ENCODE peak calls at places on chromosomes 16 and 17, in nine cellular contexts. X is AG09319, F is HFFc6, J is mucosa of descending colon, T is breast epithelium, R is dorsolateral prefrontal cortex, D is AG09309, M is GM06990, I is retinal pigment epithelial cell. U is an unnamed sample.

GRCh38 chr17:35046740-35047283 is 16.7 kb downstream of the RFFL start:
- DNase-seq in X (no peak), F (no peak), J (no peak), T (no peak), R (no peak), D (no peak), M (peak; percentile 50), I (peak; percentile 38), U (no peak)

GRCh38 chr16:1532771-1533170 is 695 bp upstream of the TMEM204 start:
- DNase-seq in X (no peak), F (no peak), J (peak; percentile 46), T (no peak), R (no peak), D (no peak), M (no peak), I (no peak), U (no peak)

GRCh38 chr17:69533481-69534234 is 119.2 kb downstream of the MAP2K6 start:
- DNase-seq in X (no peak), F (no peak), J (no peak), T (no peak), R (no peak), D (no peak), M (no peak), I (no peak), U (no peak)

GRCh38 chr16:82199209-82199608 is 29.2 kb upstream of the MPHOSPH6 start:
- DNase-seq in X (no peak), F (no peak), J (no peak), T (no peak), R (no peak), D (no peak), M (no peak), I (no peak), U (no peak)

GRCh38 chr17:67200727-67201301 is 44.2 kb downstream of the HELZ start:
- DNase-seq in X (no peak), F (no peak), J (no peak), T (no peak), R (no peak), D (no peak), M (peak; percentile 6), I (no peak), U (no peak)

GRCh38 chr17:77349976-77350830 is 209.4 kb downstream of the SEC14L1 start:
- DNase-seq in X (no peak), F (peak; percentile 85), J (no peak), T (no peak), R (no peak), D (no peak), M (no peak), I (no peak), U (no peak)

GRCh38 chr17:3983945-3984484 is 19.8 kb upstream of the ATP2A3 start:
- DNase-seq in X (no peak), F (no peak), J (no peak), T (no peak), R (no peak), D (no peak), M (no peak), I (no peak), U (no peak)

GRCh38 chr17:39209317-39210092 is 9.4 kb downstream of the RPL19 start:
- DNase-seq in X (no peak), F (peak; percentile 49), J (peak; percentile 81), T (peak; percentile 89), R (peak; percentile 72), D (no peak), M (peak; percentile 54), I (no peak), U (peak; percentile 43)

GRCh38 chr17:41547921-41548843 is 20.1 kb upstream of the KRT19 start:
- DNase-seq in X (peak; percentile 92), F (peak; percentile 98), J (peak; percentile 86), T (peak; percentile 96), R (peak; percentile 75), D (peak; percentile 96), M (no peak), I (peak; percentile 99), U (no peak)

GRCh38 chr16:66641387-66641786 is 36.9 kb downstream of the CMTM3 start:
- DNase-seq in X (no peak), F (no peak), J (no peak), T (no peak), R (no peak), D (no peak), M (no peak), I (no peak), U (no peak)

GRCh38 chr16:1108299-1109252 is 12.5 kb upstream of the C1QTNF8 start:
- DNase-seq in X (peak; percentile 3), F (no peak), J (no peak), T (peak; percentile 25), R (no peak), D (peak; percentile 8), M (no peak), I (no peak), U (peak; percentile 42)

GRCh38 chr16:85675528-85675927 is 13.2 kb downstream of the GINS2 start:
- DNase-seq in X (no peak), F (peak; percentile 27), J (no peak), T (no peak), R (no peak), D (no peak), M (no peak), I (no peak), U (no peak)

GRCh38 chr16:73530529-73530928 is 482.6 kb upstream of the ZFHX3 start:
- DNase-seq in X (no peak), F (no peak), J (no peak), T (no peak), R (no peak), D (no peak), M (no peak), I (no peak), U (peak; percentile 40)

GRCh38 chr17:28344011-28344410 is 8.4 kb downstream of the TNFAIP1 start:
- DNase-seq in X (no peak), F (no peak), J (no peak), T (no peak), R (no peak), D (no peak), M (no peak), I (no peak), U (no peak)

GRCh38 chr17:30299000-30299399 is 7.3 kb upstream of the BLMH start:
- DNase-seq in X (no peak), F (no peak), J (no peak), T (no peak), R (no peak), D (no peak), M (no peak), I (no peak), U (no peak)

GRCh38 chr17:82097187-82097918 is 683 bp downstream of the FASN start:
- DNase-seq in X (no peak), F (peak; percentile 31), J (peak; percentile 78), T (no peak), R (no peak), D (peak; percentile 4), M (peak; percentile 55), I (no peak), U (no peak)

GRCh38 chr16:456891-457483 is 31.5 kb downstream of the RAB11FIP3 start:
- DNase-seq in X (no peak), F (peak; percentile 21), J (no peak), T (no peak), R (no peak), D (no peak), M (no peak), I (no peak), U (no peak)

GRCh38 chr16:51556694-51557327 is 405.7 kb upstream of the SALL1 start:
- DNase-seq in X (peak; percentile 65), F (peak; percentile 88), J (no peak), T (no peak), R (no peak), D (peak; percentile 79), M (no peak), I (peak; percentile 66), U (no peak)

GRCh38 chr17:42946812-42947211 is 17.4 kb downstream of the AARSD1 start:
- DNase-seq in X (no peak), F (no peak), J (no peak), T (no peak), R (no peak), D (no peak), M (no peak), I (no peak), U (no peak)

GRCh38 chr17:2366747-2367494 is 29.6 kb downstream of the SGSM2 start:
- DNase-seq in X (no peak), F (no peak), J (no peak), T (no peak), R (no peak), D (no peak), M (no peak), I (no peak), U (no peak)
- TF ChIP-seq CTCF in X (no peak), F (peak; percentile 28), J (no peak), T (no peak), R (peak; percentile 28), D (no peak), M (no peak), I (peak; percentile 35), U (peak; percentile 32)

GRCh38 chr16:56643080-56643778 is 4.8 kb downstream of the MT1A start:
- DNase-seq in X (no peak), F (peak; percentile 17), J (peak; percentile 93), T (peak; percentile 59), R (no peak), D (no peak), M (peak; percentile 37), I (peak; percentile 23), U (peak; percentile 63)
- TF ChIP-seq CTCF in X (peak; percentile 25), F (peak; percentile 52), J (peak; percentile 51), T (peak; percentile 28), R (no peak), D (peak; percentile 35), M (peak; percentile 32), I (peak; percentile 55), U (peak; percentile 58)

GRCh38 chr17:76153202-76153601 is 12.2 kb upstream of the FOXJ1 start:
- DNase-seq in X (no peak), F (no peak), J (no peak), T (no peak), R (no peak), D (no peak), M (no peak), I (no peak), U (no peak)

GRCh38 chr17:76150712-76151622 is 9.9 kb upstream of the FOXJ1 start:
- DNase-seq in X (no peak), F (no peak), J (no peak), T (no peak), R (no peak), D (no peak), M (no peak), I (no peak), U (no peak)

GRCh38 chr17:76153640-76154039 is 12.6 kb upstream of the FOXJ1 start:
- DNase-seq in X (no peak), F (peak; percentile 30), J (no peak), T (no peak), R (no peak), D (no peak), M (no peak), I (no peak), U (no peak)

GRCh38 chr17:76151896-76152454 is 10.9 kb upstream of the FOXJ1 start:
- DNase-seq in X (no peak), F (no peak), J (no peak), T (no peak), R (no peak), D (no peak), M (no peak), I (no peak), U (no peak)

GRCh38 chr17:76152580-76152979 is 11.5 kb upstream of the FOXJ1 start:
- DNase-seq in X (no peak), F (no peak), J (no peak), T (no peak), R (no peak), D (no peak), M (no peak), I (no peak), U (no peak)
- TF ChIP-seq CTCF in X (no peak), F (no peak), J (no peak), T (no peak), R (peak; percentile 7), D (no peak), M (no peak), I (no peak), U (no peak)

GRCh38 chr16:89453662-89454321 is 36.6 kb downstream of the ANKRD11 start:
- DNase-seq in X (no peak), F (no peak), J (no peak), T (no peak), R (no peak), D (no peak), M (no peak), I (no peak), U (peak; percentile 69)
- TF ChIP-seq CTCF in X (peak; percentile 7), F (peak; percentile 57), J (peak; percentile 13), T (no peak), R (no peak), D (peak; percentile 19), M (no peak), I (peak; percentile 38), U (peak; percentile 24)

U was measured in LNCaP clone FGC.